ENCODE peak calls at places on chromosomes 3 and 15, in nine cellular contexts. H, P, K, G, T, Q, R, S and N are unnamed samples.

GRCh38 chr3:177211503-177212277 is 14.4 kb upstream of the TBL1XR1 start:
- DNase-seq in K (no peak), P (peak; percentile 85), Q (peak; percentile 68), G (peak; percentile 92), S (no peak), H (peak; percentile 93), T (peak; percentile 67), R (peak; percentile 70), N (no peak)

GRCh38 chr15:93048759-93049161 is 40.3 kb downstream of the RGMA start:
- DNase-seq in G (peak; percentile 37), T (peak; percentile 86), H (no peak), R (no peak), P (no peak), K (peak; percentile 86), S (no peak), Q (no peak), N (no peak)

GRCh38 chr15:57703387-57703786 is 3.1 kb upstream of the POLR2M start:
- DNase-seq in Q (no peak), G (no peak), P (no peak), K (no peak), S (no peak), T (no peak), R (no peak), H (no peak), N (peak; percentile 59)

GRCh38 chr3:156483961-156484787 is 70.7 kb downstream of the SSR3 start:
- DNase-seq in G (no peak), Q (no peak), K (no peak), S (no peak), T (peak; percentile 30), P (peak; percentile 77), R (peak; percentile 38), H (no peak), N (peak; percentile 68)

GRCh38 chr3:156477306-156477705 is 77.6 kb downstream of the SSR3 start:
- DNase-seq in K (no peak), R (no peak), Q (no peak), T (no peak), H (no peak), G (no peak), S (no peak), P (no peak), N (no peak)

GRCh38 chr3:76063019-76063418 is 277.7 kb upstream of the ZNF717 start:
- DNase-seq in G (no peak), K (no peak), P (no peak), S (no peak), Q (no peak), H (no peak), R (no peak), T (no peak), N (no peak)

GRCh38 chr3:47772788-47773187 is 8.9 kb downstream of the SMARCC1 start:
- DNase-seq in H (no peak), R (no peak), P (no peak), G (no peak), Q (no peak), K (no peak), S (no peak), T (no peak), N (no peak)

GRCh38 chr15:79923068-79923514 is 26.3 kb upstream of the MTHFS start:
- DNase-seq in S (peak; percentile 62), H (peak; percentile 78), R (peak; percentile 89), Q (peak; percentile 70), T (peak; percentile 80), G (peak; percentile 67), K (peak; percentile 91), P (peak; percentile 84), N (no peak)

GRCh38 chr3:70763894-70764293 is 451.5 kb upstream of the MDFIC2 start:
- DNase-seq in P (no peak), S (no peak), Q (no peak), G (no peak), K (no peak), T (no peak), R (no peak), H (no peak), N (no peak)

GRCh38 chr3:158918008-158918407 is 116.2 kb downstream of the MFSD1 start:
- DNase-seq in S (no peak), Q (no peak), R (peak; percentile 78), K (no peak), H (peak; percentile 48), P (peak; percentile 48), T (peak; percentile 27), G (peak; percentile 51), N (no peak)

GRCh38 chr3:137097852-137098251 is 140.1 kb downstream of the IL20RB start:
- DNase-seq in H (no peak), T (no peak), K (no peak), P (no peak), R (no peak), Q (no peak), S (no peak), G (no peak), N (no peak)
- H3K27ac ChIP-seq in H (no peak overlapping the region), T (no peak overlapping the region), K (no peak overlapping the region), P (no peak overlapping the region), R (no peak overlapping the region), Q (no peak overlapping the region), S (no peak overlapping the region), G (no peak overlapping the region), N (no peak overlapping the region)

GRCh38 chr3:130894130-130894872 is 417 bp downstream of the ATP2C1 start:
- DNase-seq in T (peak; percentile 50), R (peak; percentile 70), H (peak; percentile 56), K (peak; percentile 82), G (peak; percentile 27), Q (no peak), S (peak; percentile 48), P (peak; percentile 69), N (peak; percentile 42)

GRCh38 chr3:130894873-130895330 is 1.0 kb downstream of the ATP2C1 start:
- DNase-seq in R (peak; percentile 12), T (no peak), H (no peak), G (no peak), S (no peak), Q (no peak), K (no peak), P (no peak), N (no peak)

GRCh38 chr3:130897316-130897715 is 3.4 kb downstream of the ATP2C1 start:
- DNase-seq in P (no peak), R (peak; percentile 8), K (no peak), G (no peak), T (no peak), Q (no peak), H (no peak), S (no peak), N (no peak)

GRCh38 chr3:130896101-130896500 is 2.2 kb downstream of the ATP2C1 start:
- DNase-seq in P (no peak), K (no peak), R (no peak), G (no peak), H (no peak), S (no peak), Q (no peak), T (no peak), N (no peak)

GRCh38 chr3:130895690-130896089 is 1.8 kb downstream of the ATP2C1 start:
- DNase-seq in T (no peak), K (no peak), P (no peak), H (no peak), S (no peak), Q (no peak), G (no peak), R (no peak), N (no peak)
- H3K4me1 ChIP-seq in T (peaks cover 16% of the 10 kb centered on the region), K (peaks cover 25% of the 10 kb centered on the region), P (peaks cover 20% of the 10 kb centered on the region), H (no peaks in the 10 kb centered on the region), S (peaks cover 28% of the 10 kb centered on the region), Q (peaks cover 9% of the 10 kb centered on the region), G (peaks cover 11% of the 10 kb centered on the region), R (peaks cover 3% of the 10 kb centered on the region), N (peaks cover 14% of the 10 kb centered on the region)

GRCh38 chr3:197308591-197308990 is 10.2 kb upstream of the DLG1 start:
- DNase-seq in Q (no peak), K (no peak), H (no peak), T (no peak), S (no peak), P (no peak), G (no peak), R (no peak), N (no peak)

GRCh38 chr3:197311591-197311990 is 13.2 kb upstream of the DLG1 start:
- DNase-seq in H (no peak), R (no peak), Q (no peak), G (no peak), T (no peak), P (no peak), K (no peak), S (no peak), N (no peak)

GRCh38 chr3:197312431-197312830 is 14.0 kb upstream of the DLG1 start:
- DNase-seq in H (no peak), S (no peak), Q (no peak), T (no peak), R (no peak), G (no peak), K (no peak), P (no peak), N (no peak)

GRCh38 chr3:197306374-197307086 is 8.1 kb upstream of the DLG1 start:
- DNase-seq in T (no peak), R (peak; percentile 35), G (no peak), K (no peak), Q (no peak), H (no peak), P (no peak), S (no peak), N (no peak)

DNA sequence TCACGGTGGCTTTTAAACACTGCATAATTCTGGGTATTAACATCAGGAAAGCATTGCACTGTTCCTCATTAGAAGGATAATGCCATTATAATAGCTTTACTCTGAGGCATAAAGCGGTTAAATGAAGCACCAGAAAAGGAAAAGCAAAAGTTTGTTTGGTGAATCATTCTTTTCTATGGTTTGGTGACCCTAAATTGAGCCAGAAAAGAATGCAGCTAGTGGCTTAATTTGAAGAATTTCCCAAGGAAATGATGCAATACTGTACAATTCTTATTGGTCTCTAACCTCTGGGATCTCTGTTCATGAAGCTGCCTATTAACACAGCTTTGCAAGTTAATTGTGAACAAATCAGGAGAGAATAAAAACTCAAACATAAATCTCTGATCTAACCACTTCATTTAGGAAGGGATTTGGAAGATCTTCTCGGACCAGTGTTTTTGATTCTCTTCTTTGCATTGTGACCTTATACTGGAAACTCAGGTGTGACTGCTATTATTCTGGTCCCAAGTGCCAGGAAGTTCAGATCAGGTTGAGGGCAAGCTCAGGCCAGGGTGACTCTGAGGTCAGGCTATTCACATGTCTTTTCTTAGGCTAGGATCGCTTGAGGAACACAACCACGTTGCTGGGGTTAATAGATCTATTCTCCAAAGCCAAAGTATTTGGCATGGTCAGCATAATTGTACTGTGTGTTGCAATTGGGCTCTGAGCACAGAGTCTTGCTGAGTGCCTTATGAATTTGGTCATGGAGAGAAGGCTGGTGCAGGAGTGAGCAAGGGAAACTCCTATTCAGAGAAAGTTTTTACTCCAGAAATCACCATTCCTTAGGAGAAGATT is 11.3 kb upstream of the DLG1 start:
- DNase-seq in K (no peak), T (no peak), R (peak; percentile 36), Q (no peak), P (no peak), G (no peak), S (no peak), H (no peak), N (no peak)
- H3K4me3 ChIP-seq in K (no peak overlapping the region), T (no peak overlapping the region), R (no peak overlapping the region), Q (no peak overlapping the region), P (no peak overlapping the region), G (no peak overlapping the region), S (no peak overlapping the region), H (no peak overlapping the region), N (no peak overlapping the region)

DNA sequence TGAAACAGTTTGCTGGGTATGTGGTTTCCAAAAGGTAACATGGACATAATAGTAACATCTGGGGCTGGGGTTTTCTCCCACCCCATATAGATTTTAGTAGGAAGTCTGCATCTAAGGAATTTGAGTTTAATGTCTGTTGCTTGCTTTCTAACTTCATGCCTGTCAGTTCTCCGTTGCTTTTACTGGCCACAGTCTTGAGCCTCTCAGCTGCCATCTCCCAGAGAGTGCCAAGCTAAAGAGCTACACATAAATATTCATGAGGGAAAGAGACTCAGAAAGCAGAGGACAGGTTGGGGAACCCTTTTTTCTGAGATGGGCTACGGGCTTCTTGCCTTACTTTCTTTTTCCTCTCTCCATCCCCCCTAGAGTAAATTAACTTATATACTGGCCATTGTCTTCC is 124.7 kb downstream of the TMEM108 start:
- DNase-seq in G (no peak), K (no peak), H (no peak), Q (no peak), P (no peak), T (no peak), S (no peak), R (no peak), N (no peak)
- H3K27ac ChIP-seq in G (no peak overlapping the region), K (no peak overlapping the region), H (no peak overlapping the region), Q (no peak overlapping the region), P (no peak overlapping the region), T (no peak overlapping the region), S (no peak overlapping the region), R (no peak overlapping the region), N (no peak overlapping the region)